ENCODE peak calls at places on chromosomes 2 and 18, in four cellular contexts. I is heart left ventricle, C is PC-3, P is IMR-90. K is an unnamed sample. For H3K9me3, the result is how much of the 10 kb centered on the place peaks cover.

GRCh38 chr2:28747714-28748113 is 3.9 kb upstream of the PPP1CB start:
- DNase-seq in I (no peak), C (peak), P (no peak), K (no peak)

GRCh38 chr2:28263690-28264089 is 129.0 kb upstream of the FOSL2 start:
- DNase-seq in I (no peak), C (no peak), P (no peak), K (no peak)

GRCh38 chr2:115160523-115161521 is 718.4 kb downstream of the DPP10 start:
- DNase-seq in I (peak), C (no peak), P (no peak), K (peak)

GRCh38 chr2:222736301-222736700 is 64.8 kb downstream of the MOGAT1 start:
- DNase-seq in I (no peak), C (peak), P (peak), K (no peak)

GRCh38 chr2:196105956-196106355 is 37.3 kb upstream of the DNAH7 start:
- DNase-seq in I (no peak), C (no peak), P (no peak), K (no peak)

GRCh38 chr2:206086683-206087350 is 843 bp upstream of the INO80D start:
- DNase-seq in I (no peak), C (peak), P (no peak), K (no peak)

GRCh38 chr18:55199291-55199963 is 240.2 kb upstream of the CCDC68 start:
- DNase-seq in I (no peak), C (no peak), P (no peak), K (no peak)

GRCh38 chr2:164560181-164560792 is 61.0 kb downstream of the GRB14 start:
- DNase-seq in I (no peak), C (peak), P (peak), K (no peak)

GRCh38 chr2:23616630-23617029 is 231.7 kb downstream of the KLHL29 start:
- DNase-seq in I (peak), C (no peak), P (no peak), K (no peak)

GRCh38 chr18:44589709-44590108 is 91.0 kb upstream of the SETBP1 start:
- DNase-seq in I (no peak), C (peak), P (peak), K (no peak)

GRCh38 chr2:44941551-44942234 is at the start of gene SIX3:
- DNase-seq in I (no peak), C (peak), P (no peak), K (no peak)

GRCh38 chr2:181937473-181937872 is 45.9 kb downstream of the ITPRID2 start:
- DNase-seq in I (no peak), C (peak), P (peak), K (peak)

GRCh38 chr18:12960395-12960794 is 12.6 kb downstream of the SEH1L start:
- DNase-seq in I (no peak), C (no peak), P (no peak), K (no peak)

GRCh38 chr2:37085731-37086147 is 1.4 kb downstream of the GPATCH11 start:
- DNase-seq in I (no peak), C (peak), P (peak), K (no peak)

GRCh38 chr2:123769001-123769400 is 256.1 kb upstream of the CNTNAP5 start:
- DNase-seq in I (no peak), C (no peak), P (no peak), K (no peak)
- H3K9me3 ChIP-seq in I (under half), C (under half), P (under half), K (under half)

GRCh38 chr2:105879106-105879797 is 134.5 kb downstream of the NCK2 start:
- DNase-seq in I (no peak), C (no peak), P (no peak), K (no peak)

GRCh38 chr2:105882920-105883319 is 138.2 kb downstream of the NCK2 start:
- DNase-seq in I (no peak), C (no peak), P (no peak), K (no peak)

GRCh38 chr2:105879798-105880300 is 135.1 kb downstream of the NCK2 start:
- DNase-seq in I (no peak), C (no peak), P (no peak), K (no peak)

GRCh38 chr2:105880637-105881036 is 135.9 kb downstream of the NCK2 start:
- DNase-seq in I (no peak), C (no peak), P (no peak), K (no peak)

GRCh38 chr2:105881286-105882136 is 136.8 kb downstream of the NCK2 start:
- DNase-seq in I (no peak), C (no peak), P (no peak), K (no peak)
- H3K9me3 ChIP-seq in I (under half), C (under half), P (under half), K (under half)

GRCh38 chr2:95143838-95144237 is 15.8 kb downstream of the ZNF514 start:
- DNase-seq in I (no peak), C (no peak), P (no peak), K (no peak)
- H3K9me3 ChIP-seq in I (under half), C (under half), P (half or more), K (under half)

DNA sequence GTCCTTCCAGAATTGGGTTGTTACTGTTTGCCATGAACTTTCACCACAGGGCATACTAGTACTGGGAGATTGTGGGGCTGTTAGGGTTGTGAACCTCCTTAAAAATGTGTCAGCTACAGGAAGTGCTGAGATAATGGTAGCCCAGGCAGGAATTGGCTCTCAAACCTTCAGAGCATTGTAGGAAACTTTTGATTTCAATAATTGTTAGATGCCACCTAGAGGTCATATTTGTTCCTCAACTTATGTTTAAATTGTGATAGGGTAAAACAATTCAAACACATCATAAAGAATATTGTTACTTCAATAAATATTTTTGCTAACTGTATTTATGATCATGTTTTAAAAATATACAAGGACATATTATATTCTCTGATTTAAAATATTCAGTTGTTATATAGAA is 594.6 kb downstream of the ADCYAP1 start:
- DNase-seq in I (no peak), C (peak), P (no peak), K (no peak)
- H3K9me3 ChIP-seq in I (under half), C (under half), P (under half), K (under half)

GRCh38 chr18:73004260-73004659 is 136.5 kb upstream of the NETO1 start:
- DNase-seq in I (no peak), C (no peak), P (no peak), K (no peak)

GRCh38 chr18:72995558-72995957 is 127.8 kb upstream of the NETO1 start:
- DNase-seq in I (no peak), C (peak), P (no peak), K (no peak)

GRCh38 chr18:72999971-73000607 is 132.3 kb upstream of the NETO1 start:
- DNase-seq in I (no peak), C (peak), P (no peak), K (no peak)
- H3K9me3 ChIP-seq in I (under half), C (under half), P (under half), K (under half)

GRCh38 chr2:127370010-127370409 is 17.8 kb downstream of the MAP3K2 start:
- DNase-seq in I (no peak), C (no peak), P (no peak), K (no peak)

GRCh38 chr2:127365211-127365643 is 22.5 kb downstream of the MAP3K2 start:
- DNase-seq in I (no peak), C (no peak), P (peak), K (no peak)

GRCh38 chr2:127376265-127376664 is 11.5 kb downstream of the MAP3K2 start:
- DNase-seq in I (no peak), C (no peak), P (no peak), K (no peak)

GRCh38 chr2:127373362-127374083 is 14.3 kb downstream of the MAP3K2 start:
- DNase-seq in I (no peak), C (no peak), P (no peak), K (no peak)

DNA sequence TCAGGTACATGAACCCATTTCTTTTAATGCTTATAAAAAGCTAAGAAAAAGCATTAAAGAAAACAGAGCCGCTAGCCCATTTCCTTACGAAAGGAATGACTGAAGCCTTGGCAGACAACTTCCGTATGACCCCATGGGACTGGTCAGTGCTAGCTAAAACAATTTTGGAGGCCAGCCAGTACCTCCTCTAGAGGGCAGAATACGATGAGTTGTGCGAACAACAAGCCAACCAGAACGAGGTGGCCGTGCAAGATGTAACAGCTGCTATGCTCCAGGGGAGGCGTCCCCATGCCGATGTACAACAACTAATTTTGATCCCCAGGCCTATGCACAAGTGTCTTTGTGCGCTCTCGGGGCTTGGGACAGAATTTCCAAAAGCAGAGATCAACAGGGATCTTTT is 16.7 kb downstream of the MAP3K2 start:
- DNase-seq in I (no peak), C (no peak), P (no peak), K (no peak)
- H3K9me3 ChIP-seq in I (under half), C (under half), P (under half), K (under half)

GRCh38 chr2:214185546-214185945 is 225.3 kb upstream of the VWC2L start:
- DNase-seq in I (no peak), C (no peak), P (no peak), K (no peak)
- H3K9me3 ChIP-seq in I (under half), C (under half), P (under half), K (under half)

K was measured in adrenal gland.